ENCODE peak calls at places on chromosomes 12 and 14, in eight cellular contexts. R is A549, V is upper lobe of left lung, Z is right lobe of liver, I is Caco-2, P is neural progenitor cell, F is fibroblast of mammary gland, B is mammary epithelial cell. C is an unnamed sample.

GRCh38 chr12:111386891-111387290 is 18.0 kb upstream of the PHETA1 start:
- DNase-seq in R (no peak), V (no peak), I (no peak), Z (no peak), B (no peak), F (no peak), P (no peak), C (no peak)

GRCh38 chr12:67624355-67624754 is 24.2 kb upstream of the DYRK2 start:
- DNase-seq in P (no peak), R (no peak), F (no peak), B (no peak), V (no peak), I (no peak), Z (no peak), C (no peak)

GRCh38 chr14:103512701-103513611 is 9.7 kb downstream of the CKB start:
- DNase-seq in P (no peak), V (peak; percentile 91), R (no peak), F (peak; percentile 80), Z (no peak), B (peak; percentile 97), I (peak; percentile 37), C (peak; percentile 55)

GRCh38 chr12:24496755-24497154 is 452.1 kb downstream of the BCAT1 start:
- DNase-seq in Z (no peak), P (no peak), B (peak; percentile 2), F (peak; percentile 90), V (no peak), R (no peak), I (no peak), C (peak; percentile 80)

GRCh38 chr14:23562822-23563472 is 4.6 kb downstream of the AP1G2 start:
- DNase-seq in B (peak; percentile 19), P (peak; percentile 81), Z (no peak), I (peak; percentile 67), V (no peak), F (peak; percentile 56), R (peak; percentile 55), C (peak; percentile 32)

GRCh38 chr12:12745576-12746211 is 28.5 kb downstream of the CDKN1B start:
- DNase-seq in V (no peak), B (peak; percentile 28), P (no peak), Z (no peak), R (no peak), F (no peak), I (no peak), C (no peak)

GRCh38 chr12:23337213-23337612 is 612.3 kb downstream of the SOX5 start:
- DNase-seq in Z (no peak), P (no peak), V (no peak), B (no peak), F (no peak), I (no peak), R (no peak), C (no peak)

GRCh38 chr12:54725233-54725843 is 77.2 kb upstream of the DCD start:
- DNase-seq in B (no peak), F (peak; percentile 26), R (peak; percentile 41), Z (no peak), I (no peak), P (peak; percentile 60), V (no peak), C (no peak)

GRCh38 chr14:70642313-70643235 is 858 bp downstream of the TTC9 start:
- DNase-seq in F (no peak), Z (no peak), I (no peak), V (peak; percentile 88), R (no peak), P (peak; percentile 9), B (no peak), C (no peak)

GRCh38 chr12:27814851-27815591 is 35.0 kb upstream of the MANSC4 start:
- DNase-seq in F (peak; percentile 10), V (no peak), Z (no peak), P (no peak), R (no peak), I (no peak), B (no peak), C (no peak)

GRCh38 chr12:120381752-120382419 is 12.9 kb upstream of the MSI1 start:
- DNase-seq in R (peak; percentile 39), F (peak; percentile 16), Z (no peak), I (no peak), V (no peak), B (no peak), P (no peak), C (peak; percentile 55)

GRCh38 chr12:108282160-108282559 is 57.0 kb downstream of the CMKLR1 start:
- DNase-seq in F (no peak), I (no peak), B (no peak), R (no peak), Z (no peak), P (no peak), V (no peak), C (no peak)

GRCh38 chr12:113818278-113818677 is 147.8 kb downstream of the RBM19 start:
- DNase-seq in P (no peak), R (no peak), B (no peak), I (no peak), V (no peak), Z (no peak), F (no peak), C (no peak)

GRCh38 chr12:54684636-54685630 is 36.8 kb upstream of the DCD start:
- DNase-seq in Z (peak; percentile 80), P (peak; percentile 56), I (no peak), F (no peak), R (no peak), B (no peak), V (no peak), C (no peak)

GRCh38 chr14:93799617-93800016 is 11.3 kb upstream of the PRIMA1 start:
- DNase-seq in V (no peak), Z (no peak), I (no peak), B (no peak), R (no peak), F (no peak), P (no peak), C (no peak)

GRCh38 chr12:45745861-45746277 is 16.4 kb downstream of the ARID2 start:
- DNase-seq in B (peak; percentile 24), R (peak; percentile 27), P (no peak), V (no peak), Z (no peak), F (peak; percentile 48), I (no peak), C (peak; percentile 32)

GRCh38 chr14:78593949-78594348 is 423.8 kb downstream of the NRXN3 start:
- DNase-seq in P (no peak), B (no peak), R (no peak), I (no peak), V (peak; percentile 37), F (no peak), Z (no peak), C (no peak)

GRCh38 chr14:63974176-63974575 is 121.4 kb downstream of the SYNE2 start:
- DNase-seq in P (no peak), R (no peak), Z (no peak), F (no peak), I (no peak), V (no peak), B (no peak), C (no peak)

GRCh38 chr14:97710726-97711125 is 913.5 kb downstream of the VRK1 start:
- DNase-seq in F (no peak), R (no peak), P (no peak), B (no peak), I (no peak), Z (no peak), V (no peak), C (no peak)

GRCh38 chr14:93991212-93991611 is 5.9 kb upstream of the CCDC197 start:
- DNase-seq in V (no peak), R (no peak), I (no peak), F (no peak), B (no peak), P (no peak), Z (no peak), C (no peak)

DNA sequence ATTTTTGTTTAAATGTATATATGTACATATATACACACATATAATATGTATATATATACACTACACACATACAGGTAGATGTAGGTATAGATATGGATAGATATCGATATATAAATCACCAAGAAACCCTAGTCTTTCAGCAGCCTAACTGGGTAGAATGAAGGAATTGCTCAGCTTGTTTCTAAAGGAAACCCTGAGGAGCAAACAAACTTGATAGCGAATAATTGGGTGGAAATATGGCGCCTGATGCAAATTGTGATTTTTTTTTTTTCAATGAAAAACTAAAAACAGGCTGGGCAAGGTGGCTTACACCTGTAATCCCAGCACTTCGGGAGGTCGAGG is 254 bp upstream of the CCDC177 start:
- DNase-seq in B (no peak), I (no peak), V (no peak), Z (no peak), P (no peak), R (no peak), F (no peak), C (no peak)
- TF ChIP-seq CTCF in B (no peak), I (no peak), V (peak; percentile 4), Z (no peak), P (no peak), R (no peak), F (no peak), C (no peak)

GRCh38 chr12:52015393-52016081 is 8.8 kb downstream of the TAMALIN start:
- DNase-seq in Z (no peak), F (no peak), I (no peak), B (peak; percentile 66), P (no peak), R (no peak), V (peak; percentile 49), C (no peak)
- H3K4me3 ChIP-seq in Z (no peak overlapping the region), F (no peak overlapping the region), I (no peak overlapping the region), B (no peak overlapping the region), P (peak overlapping the region; percentile 34), R (no peak overlapping the region), V (no peak overlapping the region), C (no peak overlapping the region)

DNA sequence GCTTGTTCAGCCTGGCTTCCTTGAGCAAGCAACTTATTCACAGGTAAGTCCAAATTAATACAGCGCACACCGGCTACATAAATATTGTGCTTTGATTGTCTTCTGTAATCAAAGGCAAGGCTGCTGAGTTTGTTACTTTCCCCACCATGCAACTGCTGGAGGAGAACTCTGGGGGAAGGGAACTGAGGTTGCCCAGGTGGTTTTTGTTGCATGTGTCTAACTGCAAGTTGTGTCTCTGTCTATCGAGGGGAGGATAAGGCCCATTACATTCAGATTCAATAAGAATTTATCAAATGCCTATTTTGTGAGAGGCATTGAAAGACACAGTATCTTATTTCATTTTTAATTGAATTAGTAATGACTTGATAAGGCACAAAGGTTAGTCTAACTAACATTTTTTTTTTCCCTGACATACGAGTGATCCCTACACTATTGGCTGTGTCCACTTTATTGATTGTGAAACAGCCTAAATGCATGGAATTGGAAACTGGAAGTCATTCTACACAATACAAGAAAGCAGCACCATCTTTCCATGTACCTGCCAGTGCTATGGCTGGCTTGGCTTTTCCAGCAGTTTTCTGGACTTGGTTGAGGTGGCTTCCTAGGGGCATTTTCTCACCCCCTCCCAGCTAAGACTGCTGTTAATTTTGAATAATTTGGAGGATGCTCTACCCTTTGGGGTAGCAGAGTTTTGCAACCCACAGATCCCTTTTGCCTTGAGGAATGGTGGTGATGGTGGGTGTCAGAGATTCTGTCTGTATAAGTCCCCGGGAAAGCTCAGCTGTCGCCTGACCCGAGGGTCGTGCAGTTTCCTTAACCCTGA is 943 bp upstream of the CHST11 start:
- DNase-seq in R (no peak), I (no peak), P (no peak), V (no peak), Z (no peak), F (no peak), B (no peak), C (no peak)
- TF ChIP-seq CTCF in R (no peak), I (no peak), P (no peak), V (no peak), Z (no peak), F (no peak), B (no peak), C (no peak)

DNA sequence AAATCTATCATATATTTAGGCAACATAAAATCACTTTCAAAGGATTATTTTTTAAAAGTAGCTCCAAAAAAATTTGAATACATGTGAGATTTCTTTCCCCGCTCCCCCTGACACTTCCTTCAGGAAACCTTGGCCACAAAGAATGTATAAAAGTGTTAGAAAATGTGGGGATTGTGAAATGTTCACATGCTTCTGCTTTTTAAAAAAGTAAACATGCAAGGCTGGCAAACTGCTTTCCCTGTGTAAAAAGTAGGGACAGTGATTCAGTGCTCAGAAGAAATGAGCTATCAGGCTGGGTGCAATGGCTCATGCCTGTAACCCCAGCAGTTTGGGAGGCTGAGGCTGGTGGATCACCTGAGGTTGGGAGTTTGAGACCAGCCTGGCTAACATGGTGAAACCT is 26.6 kb downstream of the MBIP start:
- DNase-seq in V (no peak), R (no peak), P (no peak), B (no peak), F (peak; percentile 47), Z (no peak), I (no peak), C (no peak)
- H3K4me3 ChIP-seq in V (no peak overlapping the region), R (no peak overlapping the region), P (no peak overlapping the region), B (no peak overlapping the region), F (no peak overlapping the region), Z (no peak overlapping the region), I (no peak overlapping the region), C (no peak overlapping the region)